ENCODE peak calls at places on chromosomes 16 and 17, in seven cellular contexts. L is H9, C is mesendoderm, F is IMR-90, E is trophoblast cell, S is H1, W is mesenchymal stem cell. P is an unnamed sample.

GRCh38 chr17:5793899-5794298 is 209.6 kb upstream of the NLRP1 start:
- DNase-seq in L (peak; percentile 85), C (peak; percentile 81), F (no peak), E (no peak), S (peak; percentile 36), W (no peak), P (no peak)

GRCh38 chr16:52872706-52873105 is 180.0 kb downstream of the CHD9NB start:
- DNase-seq in L (no peak), C (no peak), F (no peak), E (no peak), S (no peak), W (no peak), P (no peak)

GRCh38 chr16:12758670-12759558 is 44.8 kb downstream of the CPPED1 start:
- DNase-seq in L (peak; percentile 35), C (no peak), F (no peak), E (no peak), S (no peak), W (no peak), P (no peak)

GRCh38 chr17:76170114-76170513 is 29.1 kb upstream of the FOXJ1 start:
- DNase-seq in L (no peak), C (no peak), F (no peak), E (no peak), S (no peak), W (no peak), P (no peak)

GRCh38 chr17:47889734-47890529 is 6.1 kb upstream of the SP2 start:
- DNase-seq in L (peak; percentile 96), C (peak; percentile 90), F (peak; percentile 77), E (peak; percentile 87), S (peak; percentile 73), W (peak; percentile 77), P (peak; percentile 79)

GRCh38 chr16:14071576-14072271 is 605 bp downstream of the MRTFB start:
- DNase-seq in L (peak; percentile 48), C (no peak), F (no peak), E (peak; percentile 41), S (no peak), W (peak; percentile 41), P (peak; percentile 9)

GRCh38 chr17:63082273-63082861 is 116.3 kb downstream of the TANC2 start:
- DNase-seq in L (no peak), C (peak; percentile 21), F (peak; percentile 58), E (no peak), S (no peak), W (peak; percentile 52), P (no peak)

GRCh38 chr17:5789443-5789842 is 205.1 kb upstream of the NLRP1 start:
- DNase-seq in L (peak; percentile 19), C (no peak), F (no peak), E (no peak), S (no peak), W (no peak), P (peak; percentile 83)

GRCh38 chr16:14211856-14212543 is 140.9 kb downstream of the MRTFB start:
- DNase-seq in L (no peak), C (no peak), F (no peak), E (no peak), S (no peak), W (no peak), P (no peak)

GRCh38 chr17:16449121-16449570 is 33.8 kb downstream of the TRPV2 start:
- DNase-seq in L (no peak), C (no peak), F (peak; percentile 74), E (no peak), S (no peak), W (peak; percentile 60), P (no peak)

GRCh38 chr16:85556456-85557082 is 56.6 kb upstream of the GSE1 start:
- DNase-seq in L (peak; percentile 67), C (peak; percentile 84), F (no peak), E (no peak), S (no peak), W (peak; percentile 63), P (no peak)

GRCh38 chr17:38605852-38606645 is at the start of gene SRCIN1:
- DNase-seq in L (peak; percentile 80), C (peak; percentile 75), F (peak; percentile 2), E (no peak), S (no peak), W (no peak), P (peak; percentile 72)

GRCh38 chr16:67270931-67271338 is 8.4 kb upstream of the PLEKHG4 start:
- DNase-seq in L (no peak), C (no peak), F (no peak), E (no peak), S (no peak), W (no peak), P (no peak)

GRCh38 chr17:74274060-74274702 is at the start of gene DNAI2:
- DNase-seq in L (peak; percentile 83), C (peak; percentile 62), F (no peak), E (no peak), S (no peak), W (no peak), P (no peak)

DNA sequence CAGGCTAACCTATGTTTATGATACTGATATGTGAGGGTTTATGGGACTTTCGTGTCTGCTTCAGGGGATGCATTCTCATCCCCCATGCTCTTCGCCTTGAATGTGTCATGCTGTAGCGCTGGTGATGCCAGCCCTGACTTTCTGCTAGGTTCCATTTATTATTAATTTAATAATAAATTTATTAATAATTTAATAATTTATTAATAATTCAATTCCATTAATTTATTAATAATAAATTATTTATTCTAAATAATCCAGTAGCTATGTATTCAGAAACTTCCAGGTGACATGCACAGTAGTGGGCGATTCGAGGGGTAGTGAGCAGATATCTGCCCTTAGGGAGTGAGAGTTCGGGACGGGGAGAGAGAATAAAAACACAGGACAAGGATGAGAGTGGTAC is 49.8 kb downstream of the SHISA6 start:
- DNase-seq in L (no peak), C (no peak), F (no peak), E (no peak), S (no peak), W (no peak), P (no peak)
- H4K8ac ChIP-seq in L (no peak overlapping the region), C (no peak overlapping the region), F (no peak overlapping the region), E (no peak overlapping the region), S (no peak overlapping the region), W (no peak overlapping the region), P (no peak overlapping the region)

GRCh38 chr17:44940768-44941167 is 6.8 kb downstream of the KIF18B start:
- DNase-seq in L (no peak), C (no peak), F (no peak), E (no peak), S (no peak), W (no peak), P (no peak)
- H2BK120ac ChIP-seq in L (no peak overlapping the region), C (no peak overlapping the region), F (no peak overlapping the region), E (no peak overlapping the region), S (no peak overlapping the region), W (no peak overlapping the region), P (no peak overlapping the region)

DNA sequence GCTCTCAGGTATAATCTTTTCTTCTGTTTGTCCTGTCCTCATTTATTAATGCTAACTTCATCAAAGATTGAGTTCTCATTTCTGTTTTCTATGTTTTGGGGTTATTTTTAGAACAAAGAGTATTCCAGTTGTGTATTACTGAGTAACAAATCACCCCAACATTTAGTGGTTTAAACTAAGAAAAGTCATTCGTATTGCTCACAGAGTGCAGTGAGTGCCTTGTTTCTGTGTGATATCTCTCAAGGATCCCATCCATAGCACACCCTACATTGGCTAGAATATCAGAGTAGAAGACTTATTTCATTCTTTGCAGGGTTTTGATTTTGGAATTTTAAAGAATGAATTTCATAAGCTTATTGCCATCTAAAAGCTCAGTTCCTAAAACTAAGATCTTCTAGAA is 72.1 kb downstream of the VMP1 start:
- DNase-seq in L (no peak), C (no peak), F (no peak), E (no peak), S (no peak), W (no peak), P (no peak)
- H4K8ac ChIP-seq in L (no peak overlapping the region), C (no peak overlapping the region), F (no peak overlapping the region), E (no peak overlapping the region), S (no peak overlapping the region), W (no peak overlapping the region), P (no peak overlapping the region)

GRCh38 chr17:37234106-37234505 is 141.7 kb upstream of the C17orf78 start:
- DNase-seq in L (no peak), C (no peak), F (peak; percentile 4), E (no peak), S (no peak), W (no peak), P (no peak)
- H2BK120ac ChIP-seq in L (no peak overlapping the region), C (no peak overlapping the region), F (no peak overlapping the region), E (no peak overlapping the region), S (no peak overlapping the region), W (no peak overlapping the region), P (no peak overlapping the region)

DNA sequence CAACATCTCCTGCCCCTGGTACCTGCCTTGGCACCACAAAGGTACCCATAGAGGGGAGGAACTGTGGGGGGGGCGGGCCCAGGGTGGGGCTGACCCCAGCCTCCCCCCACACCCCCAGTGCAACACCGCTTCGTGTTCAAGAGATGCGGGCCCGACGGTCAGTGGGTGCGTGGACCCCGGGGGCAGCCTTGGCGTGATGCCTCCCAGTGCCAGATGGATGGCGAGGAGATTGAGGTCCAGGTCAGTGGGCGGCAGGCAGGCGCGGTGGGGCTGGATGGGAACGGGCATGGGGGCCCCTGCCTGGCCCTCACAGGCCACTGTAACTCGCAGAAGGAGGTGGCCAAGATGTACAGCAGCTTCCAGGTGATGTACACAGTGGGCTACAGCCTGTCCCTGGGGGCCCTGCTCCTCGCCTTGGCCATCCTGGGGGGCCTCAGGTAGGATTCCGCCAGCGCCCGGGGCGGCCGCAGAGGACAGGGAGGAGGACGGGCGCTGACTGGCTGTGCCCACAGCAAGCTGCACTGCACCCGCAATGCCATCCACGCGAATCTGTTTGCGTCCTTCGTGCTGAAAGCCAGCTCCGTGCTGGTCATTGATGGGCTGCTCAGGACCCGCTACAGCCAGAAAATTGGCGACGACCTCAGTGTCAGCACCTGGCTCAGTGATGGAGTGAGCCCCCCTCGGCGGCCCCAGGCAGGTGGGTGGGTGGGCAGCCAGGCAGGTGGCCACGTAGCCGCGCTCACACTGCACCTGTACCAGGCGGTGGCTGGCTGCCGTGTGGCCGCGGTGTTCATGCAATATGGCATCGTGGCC is 7.1 kb downstream of the GCGR start:
- DNase-seq in L (no peak), C (no peak), F (no peak), E (no peak), S (no peak), W (no peak), P (no peak)
- H4K8ac ChIP-seq in L (no peak overlapping the region), C (no peak overlapping the region), F (no peak overlapping the region), E (no peak overlapping the region), S (no peak overlapping the region), W (no peak overlapping the region), P (no peak overlapping the region)

DNA sequence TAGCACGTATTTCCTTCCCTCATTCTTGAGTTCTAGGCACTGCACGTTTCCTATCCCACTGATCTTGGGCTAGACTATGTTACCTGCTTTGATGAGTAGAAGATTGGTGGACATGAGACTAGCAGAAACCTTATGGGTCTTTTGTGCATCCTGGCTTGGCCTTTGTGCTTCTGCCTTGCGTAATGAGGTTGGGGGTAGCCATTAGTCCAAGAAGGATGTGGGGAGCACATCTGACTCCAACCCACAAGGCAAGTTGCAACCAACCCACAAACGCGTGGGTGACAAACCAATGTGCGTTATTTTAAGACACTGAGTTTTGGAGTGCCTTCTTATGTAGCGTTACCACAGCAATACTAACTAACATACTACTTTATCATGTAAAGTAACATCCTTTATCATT is 180.4 kb upstream of the IRX5 start:
- DNase-seq in L (no peak), C (no peak), F (no peak), E (no peak), S (no peak), W (no peak), P (no peak)
- H2BK120ac ChIP-seq in L (no peak overlapping the region), C (no peak overlapping the region), F (no peak overlapping the region), E (no peak overlapping the region), S (no peak overlapping the region), W (no peak overlapping the region), P (no peak overlapping the region)

P was measured in neuronal stem cell.